ENCODE peak calls at places on chromosomes 7 and 10, in eight cellular contexts. P, H, Z, V, U, F, Q and D are unnamed samples.

GRCh38 chr7:100720320-100720644 is at the start of gene EPO:
- DNase-seq in P (no peak), H (no peak), Z (no peak), V (no peak), U (no peak), F (no peak), Q (no peak), D (no peak)

GRCh38 chr10:21336476-21337170 is 188.9 kb downstream of the SKIDA1 start:
- DNase-seq in P (peak; percentile 98), H (no peak), Z (peak; percentile 97), V (no peak), U (peak; percentile 25), F (peak; percentile 98), Q (peak; percentile 54), D (no peak)

GRCh38 chr7:69599879-69600764 is 1.8 kb downstream of the AUTS2 start:
- DNase-seq in P (peak; percentile 2), H (no peak), Z (no peak), V (no peak), U (no peak), F (no peak), Q (no peak), D (no peak)

GRCh38 chr10:128263891-128264688 is 137.9 kb upstream of the MKI67 start:
- DNase-seq in P (peak; percentile 17), H (no peak), Z (peak; percentile 61), V (peak; percentile 84), U (peak; percentile 59), F (peak; percentile 59), Q (peak; percentile 81), D (peak; percentile 42)

GRCh38 chr7:18610331-18610948 is 114.9 kb downstream of the HDAC9 start:
- DNase-seq in P (peak; percentile 23), H (no peak), Z (peak; percentile 48), V (no peak), U (no peak), F (peak; percentile 35), Q (peak; percentile 25), D (peak; percentile 16)

GRCh38 chr7:98956469-98956868 is 78.1 kb downstream of the TRRAP start:
- DNase-seq in P (no peak), H (no peak), Z (no peak), V (no peak), U (no peak), F (no peak), Q (no peak), D (no peak)

GRCh38 chr10:93152136-93152535 is 78.4 kb downstream of the CYP26A1 start:
- DNase-seq in P (peak; percentile 18), H (no peak), Z (peak; percentile 26), V (no peak), U (no peak), F (peak; percentile 76), Q (no peak), D (no peak)

GRCh38 chr10:129626801-129627434 is 159.9 kb downstream of the MGMT start:
- DNase-seq in P (peak; percentile 11), H (no peak), Z (no peak), V (no peak), U (no peak), F (no peak), Q (no peak), D (no peak)

GRCh38 chr10:3825244-3825643 is 40.2 kb upstream of the KLF6 start:
- DNase-seq in P (no peak), H (no peak), Z (no peak), V (no peak), U (peak; percentile 61), F (peak; percentile 93), Q (no peak), D (peak; percentile 100)

GRCh38 chr10:102229810-102230263 is 3.7 kb downstream of the ELOVL3 start:
- DNase-seq in P (peak; percentile 52), H (peak; percentile 78), Z (peak; percentile 84), V (peak; percentile 85), U (peak; percentile 85), F (peak; percentile 71), Q (peak; percentile 89), D (peak; percentile 81)

GRCh38 chr10:59384761-59385160 is 22.4 kb upstream of the FAM13C start:
- DNase-seq in P (no peak), H (no peak), Z (no peak), V (no peak), U (no peak), F (no peak), Q (no peak), D (no peak)

GRCh38 chr7:158257516-158258410 is 329.9 kb downstream of the PTPRN2 start:
- DNase-seq in P (no peak), H (no peak), Z (no peak), V (peak; percentile 38), U (no peak), F (no peak), Q (no peak), D (no peak)

GRCh38 chr10:101067356-101068083 is 5.7 kb downstream of the KAZALD1 start:
- DNase-seq in P (peak; percentile 65), H (peak; percentile 57), Z (peak; percentile 90), V (peak; percentile 66), U (peak; percentile 78), F (peak; percentile 74), Q (peak; percentile 89), D (peak; percentile 86)

GRCh38 chr10:69224862-69225657 is 4.9 kb downstream of the HKDC1 start:
- DNase-seq in P (no peak), H (no peak), Z (no peak), V (no peak), U (no peak), F (peak; percentile 27), Q (no peak), D (peak; percentile 53)

GRCh38 chr7:157900011-157900410 is 563.2 kb downstream of the DNAJB6 start:
- DNase-seq in P (no peak), H (no peak), Z (no peak), V (no peak), U (no peak), F (no peak), Q (no peak), D (no peak)

GRCh38 chr7:85475476-85475875 is 288.6 kb upstream of the SEMA3D start:
- DNase-seq in P (no peak), H (no peak), Z (no peak), V (no peak), U (no peak), F (no peak), Q (no peak), D (no peak)

GRCh38 chr7:14191686-14192098 is 202.2 kb upstream of the ETV1 start:
- DNase-seq in P (no peak), H (no peak), Z (no peak), V (no peak), U (no peak), F (peak; percentile 16), Q (no peak), D (no peak)

GRCh38 chr10:89327803-89328441 is at the start of gene IFIT3:
- DNase-seq in P (peak; percentile 76), H (no peak), Z (peak; percentile 89), V (peak; percentile 60), U (peak; percentile 51), F (peak; percentile 97), Q (peak; percentile 73), D (peak; percentile 61)